ENCODE peak calls at places on chromosome 21, in nine cellular contexts. O, Z, F, N, S, E, B, D and C are unnamed samples.

GRCh38 chr21:39097335-39097861 is 85.9 kb downstream of the PSMG1 start:
- DNase-seq in O (no peak), Z (no peak), F (no peak), N (no peak), S (peak; percentile 54), E (no peak), B (peak; percentile 37), D (no peak), C (no peak)

GRCh38 chr21:35324372-35325220 is 275.5 kb upstream of the RUNX1 start:
- DNase-seq in O (no peak), Z (no peak), F (no peak), N (no peak), S (no peak), E (peak; percentile 63), B (peak; percentile 44), D (peak; percentile 46), C (peak; percentile 8)

GRCh38 chr21:20739421-20739820 is 258.8 kb upstream of the NCAM2 start:
- DNase-seq in O (peak; percentile 7), Z (no peak), F (no peak), N (no peak), S (no peak), E (no peak), B (no peak), D (no peak), C (peak; percentile 4)

GRCh38 chr21:32463889-32464300 is 51.4 kb downstream of the EVA1C start:
- DNase-seq in O (no peak), Z (no peak), F (no peak), N (no peak), S (no peak), E (peak; percentile 94), B (no peak), D (peak; percentile 30), C (peak; percentile 40)

GRCh38 chr21:21187579-21187978 is 189.4 kb downstream of the NCAM2 start:
- DNase-seq in O (no peak), Z (no peak), F (no peak), N (no peak), S (no peak), E (peak; percentile 59), B (no peak), D (no peak), C (no peak)

GRCh38 chr21:34363733-34364132 is at the start of gene KCNE2:
- DNase-seq in O (no peak), Z (no peak), F (no peak), N (no peak), S (no peak), E (no peak), B (no peak), D (peak; percentile 15), C (no peak)

GRCh38 chr21:26115899-26116298 is 54.7 kb downstream of the APP start:
- DNase-seq in O (no peak), Z (no peak), F (peak; percentile 37), N (no peak), S (no peak), E (peak; percentile 75), B (no peak), D (no peak), C (no peak)

GRCh38 chr21:28333455-28334108 is 659.1 kb downstream of the LTN1 start:
- DNase-seq in O (no peak), Z (no peak), F (no peak), N (no peak), S (no peak), E (peak; percentile 75), B (no peak), D (no peak), C (no peak)

GRCh38 chr21:37849703-37850102 is 66.6 kb downstream of the KCNJ6 start:
- DNase-seq in O (no peak), Z (no peak), F (no peak), N (no peak), S (no peak), E (peak; percentile 83), B (no peak), D (peak; percentile 88), C (peak; percentile 47)

GRCh38 chr21:45516071-45516670 is 26.1 kb downstream of the SLC19A1 start:
- DNase-seq in O (no peak), Z (peak; percentile 11), F (no peak), N (no peak), S (peak; percentile 26), E (no peak), B (no peak), D (no peak), C (no peak)

GRCh38 chr21:39336457-39337008 is 12.4 kb downstream of the HMGN1 start:
- DNase-seq in O (no peak), Z (no peak), F (no peak), N (no peak), S (no peak), E (no peak), B (no peak), D (no peak), C (no peak)

GRCh38 chr21:38661296-38662223 is 144.2 kb upstream of the ETS2 start:
- DNase-seq in O (peak; percentile 58), Z (peak; percentile 18), F (no peak), N (no peak), S (peak; percentile 35), E (peak; percentile 62), B (peak; percentile 26), D (peak; percentile 23), C (no peak)

GRCh38 chr21:37204580-37204979 is 62.6 kb downstream of the VPS26C start:
- DNase-seq in O (no peak), Z (no peak), F (no peak), N (no peak), S (no peak), E (peak; percentile 62), B (no peak), D (no peak), C (no peak)

GRCh38 chr21:32103361-32103760 is 175.5 kb downstream of the MIS18A start:
- DNase-seq in O (no peak), Z (no peak), F (no peak), N (no peak), S (no peak), E (no peak), B (no peak), D (no peak), C (no peak)

GRCh38 chr21:32279377-32279680 is 480 bp upstream of the MIS18A start:
- DNase-seq in O (no peak), Z (no peak), F (no peak), N (no peak), S (no peak), E (no peak), B (no peak), D (no peak), C (no peak)

GRCh38 chr21:42265229-42265812 is 46.4 kb downstream of the ABCG1 start:
- DNase-seq in O (no peak), Z (no peak), F (no peak), N (no peak), S (peak; percentile 12), E (no peak), B (no peak), D (no peak), C (no peak)

GRCh38 chr21:42271065-42271464 is 44.1 kb downstream of the TFF3 start:
- DNase-seq in O (no peak), Z (no peak), F (no peak), N (no peak), S (no peak), E (no peak), B (no peak), D (no peak), C (no peak)

GRCh38 chr21:42272984-42273600 is 42.1 kb downstream of the TFF3 start:
- DNase-seq in O (no peak), Z (no peak), F (no peak), N (no peak), S (peak; percentile 18), E (no peak), B (no peak), D (no peak), C (no peak)

GRCh38 chr21:42272109-42272962 is 42.9 kb downstream of the TFF3 start:
- DNase-seq in O (no peak), Z (no peak), F (no peak), N (no peak), S (peak; percentile 10), E (no peak), B (no peak), D (no peak), C (no peak)

GRCh38 chr21:42269382-42269781 is 45.8 kb downstream of the TFF3 start:
- DNase-seq in O (no peak), Z (no peak), F (no peak), N (no peak), S (peak; percentile 17), E (no peak), B (no peak), D (peak; percentile 9), C (no peak)
- TF ChIP-seq CTCF in O (no peak), Z (no peak), F (no peak), N (no peak), S (no peak), E (no peak), B (no peak), D (peak; percentile 30), C (no peak)

GRCh38 chr21:46600978-46601377 is 3.9 kb downstream of the S100B start:
- DNase-seq in O (no peak), Z (no peak), F (no peak), N (no peak), S (no peak), E (no peak), B (no peak), D (no peak), C (no peak)
- H3K27ac ChIP-seq in O (no peak overlapping the region), Z (no peak overlapping the region), F (no peak overlapping the region), N (no peak overlapping the region), S (no peak overlapping the region), E (no peak overlapping the region), B (no peak overlapping the region), D (no peak overlapping the region), C (no peak overlapping the region)

GRCh38 chr21:41863439-41863740 is 15.8 kb downstream of the PRDM15 start:
- DNase-seq in O (no peak), Z (no peak), F (no peak), N (no peak), S (no peak), E (no peak), B (no peak), D (no peak), C (no peak)

GRCh38 chr21:41861255-41861654 is 17.9 kb downstream of the PRDM15 start:
- DNase-seq in O (no peak), Z (no peak), F (no peak), N (no peak), S (no peak), E (no peak), B (no peak), D (no peak), C (no peak)

GRCh38 chr21:41859297-41859980 is 19.7 kb downstream of the PRDM15 start:
- DNase-seq in O (no peak), Z (no peak), F (no peak), N (no peak), S (no peak), E (no peak), B (no peak), D (no peak), C (no peak)

GRCh38 chr21:41864311-41865001 is 14.7 kb downstream of the PRDM15 start:
- DNase-seq in O (no peak), Z (no peak), F (no peak), N (no peak), S (no peak), E (no peak), B (no peak), D (no peak), C (no peak)

GRCh38 chr21:41861987-41862386 is 17.2 kb downstream of the PRDM15 start:
- DNase-seq in O (no peak), Z (no peak), F (no peak), N (no peak), S (no peak), E (no peak), B (no peak), D (no peak), C (no peak)
- TF ChIP-seq CTCF in O (peak; percentile 4), Z (no peak), F (no peak), N (no peak), S (no peak), E (no peak), B (no peak), D (no peak), C (no peak)

GRCh38 chr21:44051462-44051941 is 39.4 kb downstream of the TRAPPC10 start:
- DNase-seq in O (no peak), Z (peak; percentile 33), F (no peak), N (no peak), S (peak; percentile 30), E (peak; percentile 55), B (no peak), D (no peak), C (no peak)
- H3K27ac ChIP-seq in O (no peak overlapping the region), Z (peak overlapping the region; percentile 81), F (no peak overlapping the region), N (no peak overlapping the region), S (no peak overlapping the region), E (peak overlapping the region; percentile 72), B (no peak overlapping the region), D (no peak overlapping the region), C (peak overlapping the region; percentile 2)